ENCODE peak calls at places on chromosomes 13 and 19, in eight cellular contexts. V, Z, M, I, G, T, R and P are unnamed samples. For H3K4me1, the result is how much of the 10 kb centered on the place peaks cover.

GRCh38 chr13:30790592-30790991 is 55.2 kb downstream of the ALOX5AP start:
- DNase-seq in V (no peak), Z (no peak), M (no peak), I (no peak), G (no peak), T (no peak), R (no peak), P (no peak)

GRCh38 chr13:75319244-75319643 is 162.7 kb downstream of the TBC1D4 start:
- DNase-seq in V (no peak), Z (no peak), M (no peak), I (no peak), G (no peak), T (no peak), R (no peak), P (no peak)

GRCh38 chr13:111474136-111475002 is 153.9 kb downstream of the TEX29 start:
- DNase-seq in V (no peak), Z (no peak), M (no peak), I (no peak), G (peak), T (peak), R (no peak), P (no peak)

GRCh38 chr13:34523401-34523800 is 418.7 kb upstream of the NBEA start:
- DNase-seq in V (no peak), Z (no peak), M (no peak), I (no peak), G (no peak), T (no peak), R (no peak), P (no peak)

GRCh38 chr13:47549219-47549752 is 451.8 kb downstream of the SUCLA2 start:
- DNase-seq in V (no peak), Z (no peak), M (no peak), I (no peak), G (no peak), T (no peak), R (no peak), P (no peak)

GRCh38 chr13:109737606-109738005 is 48.8 kb downstream of the IRS2 start:
- DNase-seq in V (no peak), Z (no peak), M (no peak), I (no peak), G (peak), T (no peak), R (no peak), P (peak)

GRCh38 chr19:51311388-51312257 is at the start of gene IGLON5:
- DNase-seq in V (no peak), Z (no peak), M (no peak), I (no peak), G (peak), T (no peak), R (no peak), P (no peak)

GRCh38 chr13:102399791-102400618 is 1.8 kb downstream of the FGF14 start:
- DNase-seq in V (no peak), Z (no peak), M (no peak), I (peak), G (peak), T (no peak), R (peak), P (no peak)

GRCh38 chr19:35642312-35642711 is 767 bp downstream of the ETV2 start:
- DNase-seq in V (no peak), Z (no peak), M (no peak), I (no peak), G (peak), T (no peak), R (no peak), P (no peak)

GRCh38 chr13:24875566-24875965 is 111.6 kb downstream of the RNF17 start:
- DNase-seq in V (no peak), Z (no peak), M (no peak), I (no peak), G (no peak), T (no peak), R (no peak), P (no peak)

DNA sequence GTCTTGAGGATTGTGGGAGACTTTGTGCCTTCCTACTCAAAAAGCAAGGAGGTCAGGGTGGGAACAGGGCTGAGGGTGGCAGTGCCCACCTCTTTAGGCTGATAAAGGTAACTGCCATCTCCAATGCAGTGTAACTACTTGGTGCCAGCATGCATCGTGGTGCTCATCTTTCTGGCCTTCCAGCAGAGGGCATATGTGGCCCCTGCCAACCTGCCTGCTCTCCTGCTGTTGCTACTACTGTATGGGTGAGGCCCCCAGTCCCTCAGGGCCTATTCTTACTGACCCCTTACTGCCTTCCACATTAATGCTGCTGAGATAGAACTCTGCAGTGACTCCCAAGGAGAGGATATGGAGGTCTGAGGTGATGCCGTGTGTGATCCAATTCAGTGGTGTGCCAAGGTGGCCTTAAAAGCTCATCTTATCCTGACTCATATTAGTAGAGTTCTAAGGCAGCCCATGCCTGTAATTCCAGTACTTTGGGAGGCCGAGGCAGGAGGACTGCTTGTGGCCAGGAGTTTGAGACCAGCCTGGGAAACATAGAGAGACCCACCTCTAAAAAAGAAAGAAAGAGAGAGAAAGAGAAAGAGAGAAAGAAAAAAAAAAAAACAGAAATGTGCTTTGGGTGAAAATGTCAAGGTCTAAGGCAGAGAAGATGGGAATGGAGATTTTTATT is 9.6 kb upstream of the ARHGAP45 start:
- DNase-seq in V (no peak), Z (no peak), M (no peak), I (no peak), G (peak), T (no peak), R (peak), P (peak)
- TF ChIP-seq CTCF in V (no peak), Z (no peak), M (no peak), I (no peak), G (peak), T (no peak), R (peak), P (peak)

GRCh38 chr19:42273407-42274064 is 4.5 kb downstream of the CIC start:
- DNase-seq in V (no peak), Z (no peak), M (no peak), I (no peak), G (no peak), T (no peak), R (no peak), P (no peak)
- H3K4me1 ChIP-seq in V (half or more), Z (under half), M (under half), I (half or more), G (under half), T (half or more), R (under half), P (under half)

GRCh38 chr19:39826311-39826945 is 7.5 kb downstream of the DYRK1B start:
- DNase-seq in V (no peak), Z (no peak), M (no peak), I (no peak), G (no peak), T (no peak), R (no peak), P (no peak)

GRCh38 chr19:39825531-39826076 is 8.4 kb downstream of the DYRK1B start:
- DNase-seq in V (no peak), Z (no peak), M (no peak), I (no peak), G (no peak), T (no peak), R (no peak), P (no peak)

GRCh38 chr19:39823693-39824092 is 10.3 kb downstream of the DYRK1B start:
- DNase-seq in V (no peak), Z (no peak), M (no peak), I (no peak), G (no peak), T (no peak), R (no peak), P (no peak)

GRCh38 chr19:39825093-39825463 is 8.9 kb downstream of the DYRK1B start:
- DNase-seq in V (no peak), Z (no peak), M (no peak), I (no peak), G (no peak), T (no peak), R (no peak), P (no peak)

GRCh38 chr19:39824143-39825092 is 9.5 kb downstream of the DYRK1B start:
- DNase-seq in V (peak), Z (peak), M (peak), I (peak), G (peak), T (peak), R (peak), P (peak)
- TF ChIP-seq CTCF in V (no peak), Z (no peak), M (no peak), I (no peak), G (no peak), T (no peak), R (no peak), P (no peak)

DNA sequence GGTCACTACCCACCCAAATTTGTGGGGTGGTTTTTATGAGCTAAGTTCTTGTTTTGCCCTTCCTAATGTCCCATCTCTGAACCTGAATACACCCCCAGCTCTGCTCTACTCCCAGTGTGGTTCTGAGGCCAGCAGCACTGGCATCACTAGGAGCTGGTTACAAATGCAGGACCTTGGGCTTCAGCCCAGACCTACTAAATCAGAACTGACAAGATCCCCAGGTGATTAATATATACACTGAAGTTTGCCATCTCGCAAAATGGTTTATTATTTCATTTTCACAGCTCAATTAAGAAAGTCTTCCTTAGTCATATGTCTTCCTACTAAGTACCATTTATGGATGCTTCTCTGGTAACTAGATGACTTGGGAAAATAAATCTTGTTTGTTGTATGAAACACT is 67.8 kb downstream of the FOXO1 start:
- DNase-seq in V (no peak), Z (peak), M (no peak), I (no peak), G (no peak), T (no peak), R (no peak), P (no peak)
- H3K4me1 ChIP-seq in V (under half), Z (under half), M (half or more), I (under half), G (under half), T (under half), R (under half), P (under half)

GRCh38 chr19:33093420-33094210 is 12.6 kb downstream of the GPATCH1 start:
- DNase-seq in V (no peak), Z (no peak), M (no peak), I (no peak), G (no peak), T (no peak), R (no peak), P (no peak)
- TF ChIP-seq CTCF in V (no peak), Z (no peak), M (no peak), I (no peak), G (no peak), T (no peak), R (no peak), P (no peak)

DNA sequence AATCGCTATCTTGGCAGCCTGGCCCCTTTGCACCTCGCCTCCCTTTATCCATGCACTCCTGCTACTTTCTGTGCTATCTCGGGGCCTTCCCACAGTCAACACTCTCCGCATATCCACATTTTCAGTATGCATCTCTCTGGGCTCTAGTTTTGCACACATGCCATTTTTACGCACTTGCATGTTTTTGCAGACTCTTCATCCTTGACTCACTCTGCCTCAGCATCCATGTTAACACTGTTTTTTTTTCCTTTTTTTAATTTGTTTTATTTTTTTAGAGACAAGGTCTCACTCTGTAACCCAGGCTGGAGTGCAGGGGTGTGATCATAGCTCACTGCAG is 2.5 kb downstream of the MAMSTR start:
- DNase-seq in V (no peak), Z (no peak), M (no peak), I (no peak), G (no peak), T (no peak), R (no peak), P (no peak)
- H3K4me1 ChIP-seq in V (half or more), Z (under half), M (under half), I (under half), G (under half), T (half or more), R (under half), P (under half)

DNA sequence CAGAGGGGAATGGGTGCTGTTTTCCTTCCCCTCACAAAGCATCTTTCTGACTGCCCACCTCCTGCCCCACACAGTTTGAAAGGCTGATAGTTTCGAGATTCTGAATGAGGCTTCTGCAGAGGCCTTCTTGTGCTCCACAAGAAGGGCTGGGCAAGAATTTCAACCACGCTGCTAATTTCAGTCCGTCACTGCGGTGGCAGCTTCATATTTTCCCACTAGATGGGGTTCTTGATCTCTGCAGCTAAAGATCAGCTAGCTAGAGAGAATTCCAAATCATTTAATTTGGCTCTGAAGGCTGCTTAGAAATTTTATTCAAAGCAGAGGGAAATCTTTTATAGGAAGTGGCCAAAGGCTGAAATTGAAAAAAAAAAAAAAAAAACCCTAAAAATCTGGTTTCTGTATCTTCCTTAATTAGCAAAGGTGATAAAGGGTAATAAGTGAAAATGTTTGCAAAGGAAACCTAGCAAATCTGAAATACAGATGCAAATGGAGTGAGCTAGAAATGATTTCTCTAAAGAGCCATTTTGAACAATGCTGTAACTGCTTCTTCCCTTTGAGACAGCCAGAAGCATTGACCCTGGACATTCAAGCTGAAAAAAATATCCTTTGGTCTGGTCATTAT is 38.0 kb upstream of the C13orf42 start:
- DNase-seq in V (no peak), Z (peak), M (no peak), I (peak), G (peak), T (peak), R (no peak), P (peak)
- TF ChIP-seq CTCF in V (peak), Z (peak), M (no peak), I (peak), G (peak), T (peak), R (peak), P (peak)